ENCODE peak calls at places on chromosomes 5 and 9, in seven cellular contexts. E, B, I, P, L, K and D are unnamed samples.

GRCh38 chr5:154517781-154518437 is 39.9 kb upstream of the HAND1 start:
- DNase-seq in E (no peak), B (no peak), I (no peak), P (no peak), L (no peak), K (no peak), D (no peak)

GRCh38 chr5:60916646-60917045 is 28.2 kb downstream of the ERCC8 start:
- DNase-seq in E (no peak), B (no peak), I (no peak), P (no peak), L (no peak), K (no peak), D (no peak)

GRCh38 chr9:38338359-38339014 is 54.0 kb upstream of the ALDH1B1 start:
- DNase-seq in E (no peak), B (peak), I (no peak), P (no peak), L (no peak), K (no peak), D (no peak)

GRCh38 chr9:131625848-131626670 is 80.7 kb downstream of the PRRT1B start:
- DNase-seq in E (no peak), B (no peak), I (peak), P (no peak), L (no peak), K (no peak), D (no peak)

GRCh38 chr9:36566813-36567217 is 5.9 kb upstream of the MELK start:
- DNase-seq in E (no peak), B (no peak), I (no peak), P (no peak), L (no peak), K (peak), D (no peak)

GRCh38 chr9:81685763-81686613 is 3.4 kb downstream of the TLE1 start:
- DNase-seq in E (no peak), B (no peak), I (no peak), P (no peak), L (no peak), K (no peak), D (no peak)

GRCh38 chr9:99362317-99362716 is 140.2 kb downstream of the SEC61B start:
- DNase-seq in E (no peak), B (no peak), I (no peak), P (no peak), L (no peak), K (no peak), D (no peak)

GRCh38 chr9:99823392-99824377 is 2.0 kb downstream of the NR4A3 start:
- DNase-seq in E (no peak), B (no peak), I (peak), P (no peak), L (no peak), K (no peak), D (no peak)

GRCh38 chr9:105127863-105128220 is 116.6 kb upstream of the SLC44A1 start:
- DNase-seq in E (no peak), B (no peak), I (peak), P (peak), L (no peak), K (no peak), D (no peak)

GRCh38 chr5:14420136-14420808 is 161.3 kb upstream of the OTULINL start:
- DNase-seq in E (no peak), B (no peak), I (no peak), P (no peak), L (no peak), K (no peak), D (no peak)

GRCh38 chr5:176790921-176791320 is 19.4 kb upstream of the UNC5A start:
- DNase-seq in E (no peak), B (no peak), I (no peak), P (no peak), L (no peak), K (no peak), D (no peak)

GRCh38 chr9:15149450-15149849 is 157.6 kb downstream of the TTC39B start:
- DNase-seq in E (no peak), B (no peak), I (no peak), P (no peak), L (no peak), K (no peak), D (no peak)

GRCh38 chr9:29118555-29118954 is 1545.3 kb upstream of the C9orf72 start:
- DNase-seq in E (no peak), B (no peak), I (no peak), P (no peak), L (no peak), K (no peak), D (no peak)

GRCh38 chr9:121757286-121757595 is 105.8 kb downstream of the DAB2IP start:
- DNase-seq in E (no peak), B (no peak), I (no peak), P (no peak), L (no peak), K (no peak), D (no peak)

GRCh38 chr5:126848253-126848652 is 71.3 kb downstream of the LMNB1 start:
- DNase-seq in E (no peak), B (no peak), I (no peak), P (no peak), L (no peak), K (no peak), D (no peak)

GRCh38 chr5:116442095-116442534 is 132.5 kb downstream of the SEMA6A start:
- DNase-seq in E (no peak), B (no peak), I (no peak), P (no peak), L (no peak), K (no peak), D (no peak)

GRCh38 chr9:129835860-129836223 is 584 bp downstream of the USP20 start:
- DNase-seq in E (no peak), B (no peak), I (no peak), P (no peak), L (no peak), K (no peak), D (no peak)

GRCh38 chr9:91243029-91243428 is 118.7 kb downstream of the AUH start:
- DNase-seq in E (no peak), B (no peak), I (no peak), P (no peak), L (no peak), K (no peak), D (no peak)

GRCh38 chr5:80216753-80217596 is 38.9 kb downstream of the SERINC5 start:
- DNase-seq in E (no peak), B (no peak), I (no peak), P (no peak), L (peak), K (no peak), D (no peak)

GRCh38 chr5:152202321-152202720 is 202.8 kb downstream of the NMUR2 start:
- DNase-seq in E (no peak), B (no peak), I (no peak), P (no peak), L (no peak), K (no peak), D (no peak)

GRCh38 chr5:150069619-150070276 is 16.6 kb downstream of the CSF1R start:
- DNase-seq in E (no peak), B (no peak), I (no peak), P (no peak), L (no peak), K (no peak), D (no peak)